ENCODE peak calls at places on chromosomes 13 and 19, in six cellular contexts. U is right cardiac atrium; R is endothelial cell of umbilical vein; J is CD8-positive, alpha-beta memory T cell; F is uterus; G is fibroblast of lung. K is an unnamed sample. For H3K4me1, the result is how much of the 10 kb centered on the place peaks cover.

GRCh38 chr13:22740264-22740663 is 440.5 kb upstream of the SGCG start:
- DNase-seq in U (no peak), R (no peak), J (no peak), F (no peak), G (peak), K (no peak)

GRCh38 chr13:21435231-21435630 is 23.9 kb downstream of the ZDHHC20 start:
- DNase-seq in U (no peak), R (peak), J (no peak), F (no peak), G (no peak), K (no peak)

GRCh38 chr13:85503797-85504196 is 295.4 kb downstream of the SLITRK6 start:
- DNase-seq in U (no peak), R (no peak), J (no peak), F (no peak), G (no peak), K (no peak)

GRCh38 chr19:55486971-55487883 is 1.0 kb upstream of the SSC5D start:
- DNase-seq in U (peak), R (peak), J (no peak), F (peak), G (peak), K (peak)

GRCh38 chr13:68908879-68909278 is 1198.7 kb upstream of the ATXN8OS start:
- DNase-seq in U (no peak), R (no peak), J (no peak), F (no peak), G (no peak), K (no peak)

GRCh38 chr13:109922518-109922917 is 136.1 kb upstream of the IRS2 start:
- DNase-seq in U (no peak), R (no peak), J (no peak), F (no peak), G (peak), K (no peak)

GRCh38 chr19:45569619-45570421 is 14.8 kb downstream of the OPA3 start:
- DNase-seq in U (peak), R (peak), J (peak), F (no peak), G (peak), K (peak)

GRCh38 chr13:23921451-23921888 is 24.2 kb upstream of the C1QTNF9B start:
- DNase-seq in U (no peak), R (peak), J (peak), F (no peak), G (peak), K (no peak)

GRCh38 chr13:56975647-56976046 is 165.1 kb upstream of the PRR20A start:
- DNase-seq in U (no peak), R (no peak), J (no peak), F (no peak), G (no peak), K (no peak)

GRCh38 chr19:13817018-13817614 is 21.9 kb downstream of the ZSWIM4 start:
- DNase-seq in U (no peak), R (no peak), J (no peak), F (no peak), G (no peak), K (no peak)

GRCh38 chr19:3494559-3494958 is 5.9 kb downstream of the DOHH start:
- DNase-seq in U (no peak), R (no peak), J (no peak), F (no peak), G (no peak), K (no peak)

DNA sequence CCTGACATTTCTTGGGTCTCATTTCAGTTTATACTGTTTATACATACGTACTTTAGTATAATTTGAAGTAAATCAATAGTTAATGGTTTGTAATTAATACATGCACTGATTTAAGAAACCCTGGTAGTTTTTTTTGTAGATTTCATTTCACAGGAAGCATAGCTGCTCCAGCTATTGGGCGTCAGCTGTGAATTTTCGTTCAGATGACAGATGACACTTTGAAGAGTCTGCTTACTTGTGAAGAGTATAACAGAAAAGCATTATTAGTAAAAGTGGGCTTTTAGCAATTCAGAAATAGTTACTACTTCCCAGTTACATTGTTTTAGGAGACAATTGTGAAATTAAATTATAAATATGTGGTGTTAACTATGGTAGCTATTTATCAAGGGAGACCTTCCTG is 44.4 kb downstream of the METTL21C start:
- DNase-seq in U (no peak), R (no peak), J (no peak), F (no peak), G (no peak), K (no peak)
- H3K4me1 ChIP-seq in U (under half), R (under half), J (under half), F (under half), G (under half), K (under half)

GRCh38 chr19:15463865-15464371 is 426 bp downstream of the RASAL3 start:
- DNase-seq in U (peak), R (no peak), J (peak), F (no peak), G (no peak), K (peak)
- H3K4me3 ChIP-seq in U (no peak), R (no peak), J (peak), F (no peak), G (no peak), K (no peak)

GRCh38 chr19:10662384-10663251 is 8.5 kb downstream of the ILF3 start:
- DNase-seq in U (no peak), R (no peak), J (no peak), F (no peak), G (no peak), K (no peak)
- H3K27ac ChIP-seq in U (no peak), R (no peak), J (no peak), F (no peak), G (no peak), K (no peak)

GRCh38 chr13:42398542-42398941 is 126.6 kb downstream of the AKAP11 start:
- DNase-seq in U (no peak), R (no peak), J (no peak), F (no peak), G (no peak), K (no peak)

GRCh38 chr13:42396901-42397670 is 125.1 kb downstream of the AKAP11 start:
- DNase-seq in U (no peak), R (no peak), J (no peak), F (no peak), G (no peak), K (no peak)

GRCh38 chr13:42405665-42406390 is 133.9 kb downstream of the AKAP11 start:
- DNase-seq in U (no peak), R (no peak), J (peak), F (no peak), G (no peak), K (no peak)

GRCh38 chr13:42400188-42400833 is 128.4 kb downstream of the AKAP11 start:
- DNase-seq in U (no peak), R (no peak), J (no peak), F (no peak), G (no peak), K (no peak)

DNA sequence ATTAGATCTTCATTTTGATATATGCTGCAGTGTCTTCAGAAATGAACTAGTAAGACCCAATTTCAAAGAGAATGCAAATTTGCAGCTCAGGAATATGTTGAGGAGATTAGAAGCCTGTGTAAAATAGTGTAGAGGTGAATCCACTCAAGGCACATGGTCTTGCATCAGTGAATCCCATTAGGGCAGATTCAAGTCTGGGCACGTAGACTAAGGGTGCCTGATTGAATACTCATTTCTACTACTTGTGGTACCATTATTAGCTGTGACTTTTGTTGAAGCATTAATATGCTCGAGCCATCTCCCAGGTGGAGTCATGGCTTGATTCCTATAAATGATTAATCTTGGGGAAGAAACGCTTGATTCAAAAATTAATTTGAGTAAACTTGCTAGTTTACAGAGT is 129.4 kb downstream of the AKAP11 start:
- DNase-seq in U (no peak), R (no peak), J (no peak), F (no peak), G (no peak), K (no peak)
- H3K4me1 ChIP-seq in U (under half), R (under half), J (under half), F (under half), G (under half), K (under half)

DNA sequence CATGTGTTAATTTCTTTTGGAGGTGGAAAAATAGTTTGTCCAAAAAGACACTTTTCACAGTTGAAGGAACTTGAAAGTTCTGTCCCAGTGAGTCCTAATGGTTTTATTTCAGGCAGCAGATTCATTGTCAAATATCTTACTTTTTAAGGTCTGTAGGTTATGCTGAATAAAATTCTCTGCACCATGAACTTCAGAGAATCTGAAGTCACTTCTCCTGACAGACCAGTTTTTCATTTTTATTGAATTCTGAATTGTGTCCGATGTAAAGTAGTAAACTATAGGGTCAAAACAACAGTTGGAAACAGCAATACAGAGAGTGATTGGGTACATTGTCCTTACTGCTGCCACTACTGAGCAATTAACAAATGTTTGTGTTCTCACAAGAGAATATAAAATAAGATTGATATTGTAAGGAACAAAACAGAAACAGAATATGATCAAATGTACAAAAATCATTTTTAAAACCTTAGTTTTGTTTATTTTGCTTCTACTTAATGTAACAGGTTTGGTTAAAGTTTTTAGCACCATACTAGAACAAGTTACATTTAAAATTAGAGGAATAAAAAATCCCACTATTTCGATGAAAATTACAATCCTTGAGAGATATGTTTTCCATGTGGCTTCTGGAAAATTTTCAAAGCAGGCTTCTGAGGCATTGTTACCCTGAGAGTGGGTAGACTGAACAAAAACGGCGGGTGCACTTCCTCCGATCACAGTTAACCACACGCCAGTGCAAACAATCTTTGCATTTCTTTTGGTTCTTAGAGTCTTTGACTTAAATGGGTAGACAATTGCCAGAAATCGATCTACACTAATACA is 1.4 kb downstream of the LPAR6 start:
- DNase-seq in U (peak), R (peak), J (no peak), F (no peak), G (no peak), K (no peak)
- H3K4me3 ChIP-seq in U (peak), R (peak), J (peak), F (peak), G (peak), K (peak)

GRCh38 chr19:5271145-5271544 is 69.5 kb downstream of the PTPRS start:
- DNase-seq in U (peak), R (no peak), J (no peak), F (no peak), G (peak), K (no peak)

GRCh38 chr19:5273782-5274181 is 66.8 kb downstream of the PTPRS start:
- DNase-seq in U (peak), R (no peak), J (no peak), F (no peak), G (no peak), K (no peak)

GRCh38 chr19:5268801-5269200 is 71.8 kb downstream of the PTPRS start:
- DNase-seq in U (peak), R (no peak), J (no peak), F (no peak), G (no peak), K (no peak)

GRCh38 chr19:5269279-5269678 is 71.3 kb downstream of the PTPRS start:
- DNase-seq in U (peak), R (no peak), J (no peak), F (no peak), G (no peak), K (no peak)

DNA sequence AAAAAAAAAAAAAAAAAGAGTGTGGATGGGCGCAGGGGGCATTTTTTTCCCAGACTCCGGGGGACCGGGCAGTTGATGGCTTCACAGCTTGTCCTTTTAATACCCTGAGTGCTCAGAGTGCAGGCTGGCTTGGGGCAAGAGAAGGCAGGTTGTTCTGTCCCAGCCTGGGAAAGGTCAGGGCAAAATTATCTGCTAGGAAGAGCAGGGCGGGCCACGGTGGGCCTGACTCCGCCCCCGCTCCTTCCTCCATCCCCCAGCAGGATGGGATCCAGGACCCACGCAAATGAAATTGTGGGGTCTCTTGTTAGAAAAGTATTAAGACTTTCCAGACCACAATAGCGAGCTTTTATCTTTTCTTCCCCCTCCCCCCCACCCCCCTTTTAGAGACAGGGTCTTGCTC is 70.7 kb downstream of the PTPRS start:
- DNase-seq in U (peak), R (no peak), J (no peak), F (no peak), G (no peak), K (no peak)
- H3K27ac ChIP-seq in U (no peak), R (no peak), J (no peak), F (no peak), G (no peak), K (no peak)

GRCh38 chr13:97712770-97713169 is 240.7 kb upstream of the IPO5 start:
- DNase-seq in U (no peak), R (no peak), J (no peak), F (no peak), G (no peak), K (no peak)

GRCh38 chr13:97719759-97720158 is 233.7 kb upstream of the IPO5 start:
- DNase-seq in U (no peak), R (no peak), J (no peak), F (no peak), G (no peak), K (no peak)

GRCh38 chr13:97715763-97716162 is 237.7 kb upstream of the IPO5 start:
- DNase-seq in U (no peak), R (no peak), J (no peak), F (no peak), G (no peak), K (no peak)

GRCh38 chr13:97720881-97721280 is 232.6 kb upstream of the IPO5 start:
- DNase-seq in U (no peak), R (no peak), J (no peak), F (no peak), G (no peak), K (no peak)

GRCh38 chr13:97716746-97717145 is 236.7 kb upstream of the IPO5 start:
- DNase-seq in U (no peak), R (no peak), J (no peak), F (no peak), G (no peak), K (no peak)
- H3K4me1 ChIP-seq in U (under half), R (under half), J (under half), F (under half), G (under half), K (under half)

DNA sequence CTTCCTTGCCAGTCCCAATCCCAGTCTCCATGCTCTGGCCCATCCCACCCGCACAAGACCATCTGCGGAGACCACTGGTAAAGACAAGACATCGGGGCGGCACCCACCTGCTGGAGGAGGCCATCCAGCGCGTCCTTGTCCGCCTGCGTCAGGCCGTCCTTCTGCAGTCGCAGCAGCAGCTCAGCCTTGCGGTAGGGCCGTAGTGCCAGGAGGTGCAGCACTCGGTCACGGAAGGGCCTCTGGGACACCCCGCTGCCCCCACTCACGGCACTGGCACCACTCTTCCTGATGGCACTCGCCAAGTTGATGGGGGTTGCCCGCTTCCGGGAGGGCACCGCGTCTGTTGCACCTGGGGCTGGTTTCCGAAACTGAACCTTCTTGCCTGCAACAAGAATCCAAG is 23.5 kb upstream of the ISYNA1 start:
- DNase-seq in U (no peak), R (no peak), J (no peak), F (no peak), G (no peak), K (no peak)
- H3K4me3 ChIP-seq in U (no peak), R (no peak), J (no peak), F (no peak), G (no peak), K (no peak)

DNA sequence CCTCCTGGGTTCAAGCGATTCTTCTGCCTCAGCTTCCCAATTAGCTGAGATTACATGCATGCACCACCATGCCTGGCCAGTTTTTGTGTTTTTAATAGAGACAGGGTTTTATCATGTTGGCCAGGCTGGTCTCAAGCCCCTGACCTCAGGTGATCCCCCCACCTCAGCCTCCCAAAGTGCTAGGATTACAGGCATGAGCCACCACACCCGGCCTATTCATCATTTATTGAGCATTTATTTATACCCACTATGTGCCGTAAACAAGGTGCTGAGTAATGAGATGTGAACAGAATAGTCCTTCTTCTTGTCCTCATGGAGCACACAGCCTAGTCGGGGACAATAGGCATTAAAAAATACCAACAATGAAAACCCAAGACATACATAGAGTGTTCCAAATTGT is 25.6 kb downstream of the ACTN4 start:
- DNase-seq in U (no peak), R (no peak), J (no peak), F (no peak), G (no peak), K (no peak)
- H3K27ac ChIP-seq in U (peak), R (no peak), J (no peak), F (peak), G (no peak), K (peak)